ENCODE peak calls at places on chromosomes 3 and 15, in five cellular contexts. D, B, C, R and S are unnamed samples.

GRCh38 chr15:87941606-87942005 is 314.9 kb downstream of the NTRK3 start:
- DNase-seq in C (peak; percentile 55), R (no peak), B (no peak), D (peak; percentile 66), S (no peak)

GRCh38 chr15:101295607-101296225 is 668 bp upstream of the SNRPA1 start:
- DNase-seq in C (no peak), B (no peak), D (no peak), R (no peak), S (no peak)

GRCh38 chr3:130508970-130509369 is 8.0 kb upstream of the COL6A6 start:
- DNase-seq in B (no peak), R (peak; percentile 9), D (no peak), C (peak; percentile 29), S (no peak)

GRCh38 chr3:79178471-79178870 is 589.3 kb downstream of the ROBO1 start:
- DNase-seq in R (no peak), D (no peak), B (no peak), C (peak; percentile 74), S (no peak)

GRCh38 chr3:152891678-152892077 is 56.7 kb downstream of the P2RY1 start:
- DNase-seq in D (no peak), R (no peak), B (no peak), C (no peak), S (no peak)

GRCh38 chr3:14462738-14463137 is 60.3 kb downstream of the SLC6A6 start:
- DNase-seq in C (no peak), R (no peak), D (no peak), B (no peak), S (no peak)

GRCh38 chr3:187746479-187747335 is 1.4 kb upstream of the BCL6 start:
- DNase-seq in R (peak; percentile 43), D (no peak), C (peak; percentile 69), B (peak; percentile 50), S (no peak)

GRCh38 chr15:49103002-49103401 is 52.4 kb downstream of the COPS2 start:
- DNase-seq in B (no peak), C (no peak), R (no peak), D (no peak), S (no peak)

GRCh38 chr3:57298041-57298440 is 5.6 kb upstream of the ASB14 start:
- DNase-seq in D (no peak), C (no peak), B (no peak), R (no peak), S (no peak)

GRCh38 chr3:39668420-39668819 is 141.0 kb upstream of the MYRIP start:
- DNase-seq in D (peak; percentile 33), B (no peak), C (peak; percentile 72), R (peak; percentile 8), S (peak; percentile 17)

GRCh38 chr15:89129123-89129815 is 41.0 kb downstream of the ABHD2 start:
- DNase-seq in R (peak; percentile 79), C (peak; percentile 70), D (no peak), B (peak; percentile 36), S (peak; percentile 73)

GRCh38 chr3:105394177-105394576 is 27.5 kb downstream of the ALCAM start:
- DNase-seq in D (no peak), C (no peak), B (no peak), R (no peak), S (no peak)

GRCh38 chr3:55719508-55719907 is 232.4 kb upstream of the WNT5A start:
- DNase-seq in R (no peak), B (no peak), C (no peak), D (no peak), S (no peak)

GRCh38 chr3:188243124-188243795 is 89.3 kb downstream of the LPP start:
- DNase-seq in C (no peak), R (no peak), B (no peak), D (no peak), S (no peak)

GRCh38 chr15:75884041-75884440 is 19.6 kb upstream of the FBXO22 start:
- DNase-seq in B (no peak), D (no peak), C (no peak), R (no peak), S (no peak)

GRCh38 chr3:17087509-17087908 is 202.8 kb downstream of the PLCL2 start:
- DNase-seq in D (no peak), C (no peak), R (no peak), B (no peak), S (no peak)

GRCh38 chr3:104635872-104636580 is 730.7 kb upstream of the ALCAM start:
- DNase-seq in B (no peak), R (peak; percentile 63), D (no peak), C (no peak), S (peak; percentile 21)

GRCh38 chr3:125032100-125032643 is 23.6 kb downstream of the HEG1 start:
- DNase-seq in C (no peak), R (no peak), B (no peak), D (no peak), S (peak; percentile 56)

GRCh38 chr3:161423911-161424522 is 52.7 kb upstream of the SPTSSB start:
- DNase-seq in C (peak; percentile 31), D (peak; percentile 49), B (no peak), R (no peak), S (no peak)

GRCh38 chr15:75203017-75203907 is 1.6 kb downstream of the C15orf39 start:
- DNase-seq in D (no peak), R (peak; percentile 20), B (peak; percentile 36), C (peak; percentile 15), S (no peak)

GRCh38 chr15:85097706-85098105 is 116.0 kb downstream of the PDE8A start:
- DNase-seq in R (no peak), B (no peak), C (no peak), D (no peak), S (no peak)

GRCh38 chr15:62927196-62927595 is 115.4 kb upstream of the TPM1 start:
- DNase-seq in D (no peak), B (no peak), R (no peak), C (no peak), S (no peak)

GRCh38 chr3:4584537-4585249 is 91.5 kb downstream of the ITPR1 start:
- DNase-seq in B (peak; percentile 36), R (no peak), C (no peak), D (no peak), S (no peak)

GRCh38 chr3:156606729-156607128 is 51.8 kb upstream of the SSR3 start:
- DNase-seq in R (no peak), D (no peak), B (no peak), C (no peak), S (no peak)

GRCh38 chr3:123637131-123637530 is 52.3 kb upstream of the HACD2 start:
- DNase-seq in D (no peak), B (no peak), C (peak; percentile 26), R (no peak), S (no peak)

GRCh38 chr3:48747703-48748102 is 30.7 kb upstream of the IP6K2 start:
- DNase-seq in B (no peak), D (no peak), R (no peak), C (no peak), S (no peak)

GRCh38 chr15:82540055-82540983 is at the start of gene RPS17:
- DNase-seq in B (peak; percentile 97), D (peak; percentile 92), C (peak; percentile 95), R (peak; percentile 98), S (peak; percentile 96)

GRCh38 chr15:31049682-31050606 is 51.6 kb downstream of the TRPM1 start:
- DNase-seq in C (no peak), R (no peak), B (peak; percentile 65), D (no peak), S (no peak)

GRCh38 chr3:126208182-126208581 is 27.8 kb upstream of the ALDH1L1 start:
- DNase-seq in D (no peak), B (no peak), C (no peak), R (no peak), S (no peak)

DNA sequence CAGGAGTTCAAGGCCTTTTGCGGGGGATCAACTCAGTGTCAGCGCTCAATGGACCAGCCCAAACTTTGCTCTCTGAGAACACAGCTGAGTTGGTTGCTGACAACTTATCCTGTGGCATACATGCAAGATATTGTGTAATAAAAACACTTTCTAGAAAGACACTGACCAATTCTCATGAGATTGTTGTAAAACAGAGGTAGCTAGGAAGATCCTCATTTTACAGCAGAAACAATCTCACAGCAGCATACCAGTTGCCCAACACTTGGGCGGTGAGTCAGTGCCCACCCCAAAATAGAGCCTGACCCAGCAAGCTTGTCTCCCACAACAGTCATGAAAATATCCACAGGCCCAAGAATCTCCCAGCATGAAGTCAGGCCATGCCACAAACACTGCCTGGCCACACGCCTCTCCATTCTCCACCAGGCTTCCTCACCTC is 18.2 kb downstream of the KLHL6 start:
- DNase-seq in R (no peak), C (no peak), B (peak; percentile 8), D (no peak), S (no peak)
- H3K4me1 ChIP-seq in R (no peaks in the 10 kb centered on the region), C (peaks cover 27% of the 10 kb centered on the region), B (no peaks in the 10 kb centered on the region), D (peaks cover 8% of the 10 kb centered on the region), S (peaks cover 2% of the 10 kb centered on the region)

GRCh38 chr3:12545473-12545791 is at the start of gene MKRN2OS:
- DNase-seq in R (peak; percentile 84), D (no peak), B (no peak), C (peak; percentile 67), S (no peak)
- H3K4me3 ChIP-seq in R (peak within 1 kb of the TSS; percentile 32), D (no peak within 1 kb of the TSS), B (no peak within 1 kb of the TSS), C (no peak within 1 kb of the TSS), S (no peak within 1 kb of the TSS)

DNA sequence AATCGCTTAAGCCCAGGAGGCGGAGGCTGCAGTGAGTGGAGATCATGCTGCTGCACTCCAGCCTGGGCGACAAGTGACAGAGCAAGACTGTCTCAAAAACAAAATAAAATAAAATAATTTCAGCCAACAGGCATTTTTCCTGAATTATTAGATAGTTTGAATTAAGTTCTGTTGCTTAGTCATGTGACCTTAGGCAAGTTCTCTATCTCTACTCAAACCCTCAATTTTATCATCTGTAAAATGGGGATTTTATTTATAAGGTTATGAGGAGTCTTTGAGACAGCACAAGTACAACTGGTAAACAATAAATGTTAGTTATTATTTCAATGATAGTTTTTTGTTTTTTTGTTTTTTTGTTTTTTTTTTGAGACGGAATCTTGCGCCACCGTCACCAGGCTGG is 13.0 kb downstream of the SQOR start:
- DNase-seq in D (no peak), R (no peak), C (no peak), B (no peak), S (no peak)
- H3K27me3 ChIP-seq in D (no peaks in the 10 kb centered on the region), R (no peaks in the 10 kb centered on the region), C (no peaks in the 10 kb centered on the region), B (no peaks in the 10 kb centered on the region), S (peaks cover 7% of the 10 kb centered on the region)

GRCh38 chr3:147390589-147391569 is 15.5 kb downstream of the ZIC4 start:
- DNase-seq in D (no peak), B (no peak), C (peak; percentile 52), R (no peak), S (no peak)
- H3K4me1 ChIP-seq in D (peaks cover 24% of the 10 kb centered on the region), B (peaks cover 5% of the 10 kb centered on the region), C (peaks cover 62% of the 10 kb centered on the region), R (peaks cover 36% of the 10 kb centered on the region), S (peaks cover 2% of the 10 kb centered on the region)

GRCh38 chr15:98667521-98668179 is 19.3 kb downstream of the IGF1R start:
- DNase-seq in B (no peak), R (no peak), D (no peak), C (peak; percentile 14), S (peak; percentile 20)

GRCh38 chr15:98669638-98670037 is 21.3 kb downstream of the IGF1R start:
- DNase-seq in D (no peak), C (no peak), R (no peak), B (no peak), S (no peak)

GRCh38 chr15:98666841-98667240 is 18.5 kb downstream of the IGF1R start:
- DNase-seq in R (no peak), B (no peak), C (no peak), D (no peak), S (no peak)

GRCh38 chr15:98666441-98666840 is 18.1 kb downstream of the IGF1R start:
- DNase-seq in R (no peak), B (no peak), D (no peak), C (no peak), S (no peak)

GRCh38 chr15:98668566-98669308 is 20.4 kb downstream of the IGF1R start:
- DNase-seq in C (no peak), B (no peak), D (no peak), R (no peak), S (no peak)
- H3K4me3 ChIP-seq in C (no peak overlapping the region), B (no peak overlapping the region), D (no peak overlapping the region), R (no peak overlapping the region), S (no peak overlapping the region)